ENCODE peak calls at places on chromosomes 5 and 9, in nine cellular contexts. K, R, P, W, I, Y, T, U and Z are unnamed samples.

GRCh38 chr5:138975098-138975847 is 100.1 kb upstream of the LRRTM2 start:
- DNase-seq in Y (peak; percentile 87), W (no peak), K (no peak), T (no peak), I (peak; percentile 60), P (no peak), R (no peak), U (no peak), Z (no peak)

GRCh38 chr9:86434039-86434726 is 80.0 kb upstream of the TUT7 start:
- DNase-seq in U (peak; percentile 78), I (peak; percentile 81), P (peak; percentile 51), T (peak; percentile 56), R (peak; percentile 34), W (peak; percentile 48), Y (peak; percentile 81), K (no peak), Z (peak; percentile 56)

GRCh38 chr9:128114326-128115186 is 13.0 kb downstream of the PTGES2 start:
- DNase-seq in P (no peak), Y (no peak), R (no peak), I (no peak), K (no peak), T (no peak), W (no peak), U (no peak), Z (no peak)

GRCh38 chr9:120944434-120945125 is 18.0 kb upstream of the TRAF1 start:
- DNase-seq in W (peak; percentile 81), T (no peak), R (no peak), K (no peak), P (peak; percentile 48), U (no peak), I (no peak), Y (no peak), Z (no peak)

GRCh38 chr5:96781031-96781733 is 26.6 kb downstream of the ERAP1 start:
- DNase-seq in Y (peak; percentile 58), P (no peak), I (peak; percentile 26), W (no peak), K (peak; percentile 71), T (peak; percentile 88), R (peak; percentile 38), U (no peak), Z (no peak)

GRCh38 chr9:126516936-126517750 is 96.6 kb upstream of the LMX1B start:
- DNase-seq in K (peak; percentile 38), W (peak; percentile 24), P (peak; percentile 91), T (peak; percentile 75), R (peak; percentile 6), I (peak; percentile 79), Y (peak; percentile 94), U (peak; percentile 78), Z (peak; percentile 80)

GRCh38 chr9:123434619-123435240 is 78.7 kb downstream of the CRB2 start:
- DNase-seq in I (no peak), T (no peak), U (peak; percentile 84), R (no peak), K (no peak), Y (no peak), W (no peak), P (no peak), Z (peak; percentile 46)

GRCh38 chr5:76819851-76820280 is 1.0 kb downstream of the F2RL1 start:
- DNase-seq in R (no peak), T (no peak), K (no peak), W (no peak), I (no peak), U (peak; percentile 43), P (no peak), Y (no peak), Z (no peak)

GRCh38 chr9:131278421-131279111 is 2.3 kb upstream of the FAM78A start:
- DNase-seq in Y (no peak), I (no peak), T (no peak), R (no peak), U (no peak), P (no peak), K (peak; percentile 17), W (no peak), Z (no peak)

GRCh38 chr5:144309265-144309664 is 138.6 kb downstream of the KCTD16 start:
- DNase-seq in T (no peak), U (no peak), R (no peak), W (no peak), I (peak; percentile 11), K (no peak), P (no peak), Y (no peak), Z (no peak)

GRCh38 chr5:169742773-169743296 is 105.8 kb downstream of the DOCK2 start:
- DNase-seq in U (no peak), T (peak; percentile 88), K (peak; percentile 92), Y (peak; percentile 77), P (no peak), W (no peak), I (no peak), R (no peak), Z (no peak)

GRCh38 chr5:172714491-172715420 is 56.2 kb downstream of the DUSP1 start:
- DNase-seq in T (peak; percentile 78), I (peak; percentile 84), W (peak; percentile 71), K (peak; percentile 80), P (peak; percentile 18), Y (peak; percentile 78), U (peak; percentile 89), R (peak; percentile 67), Z (peak; percentile 81)

GRCh38 chr9:90641868-90642558 is 611 bp downstream of the DIRAS2 start:
- DNase-seq in R (no peak), P (no peak), I (peak; percentile 13), U (peak; percentile 24), W (no peak), K (no peak), T (no peak), Y (peak; percentile 1), Z (no peak)
- H3K9me2 ChIP-seq in R (no peaks in the 10 kb centered on the region), P (no peaks in the 10 kb centered on the region), I (no peaks in the 10 kb centered on the region), U (no peaks in the 10 kb centered on the region), W (no peaks in the 10 kb centered on the region), K (no peaks in the 10 kb centered on the region), T (no peaks in the 10 kb centered on the region), Y (no peaks in the 10 kb centered on the region), Z (no peaks in the 10 kb centered on the region)

DNA sequence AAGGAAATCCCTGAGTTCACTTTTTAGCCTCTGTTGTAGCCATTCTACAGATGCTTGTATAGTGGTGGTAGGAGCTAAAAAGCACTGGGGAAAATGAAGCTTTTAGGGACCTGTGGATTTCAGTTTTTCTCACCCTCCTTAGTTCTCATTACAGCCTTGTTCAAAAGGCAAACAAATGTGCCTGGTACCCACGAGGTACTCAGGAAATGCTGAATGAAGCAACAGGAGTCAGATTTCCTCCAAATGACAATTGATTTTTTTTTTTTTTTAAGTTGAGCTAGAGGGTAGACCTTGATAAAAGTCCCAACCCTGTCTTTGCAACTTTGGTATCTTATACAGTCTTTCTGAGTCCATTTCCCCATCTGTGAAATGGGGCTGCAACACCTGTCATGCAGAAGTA is 21.3 kb upstream of the TMOD1 start:
- DNase-seq in P (no peak), T (no peak), Y (no peak), I (no peak), K (no peak), W (no peak), U (no peak), R (no peak), Z (no peak)
- H3K9me2 ChIP-seq in P (no peaks in the 10 kb centered on the region), T (no peaks in the 10 kb centered on the region), Y (no peaks in the 10 kb centered on the region), I (no peaks in the 10 kb centered on the region), K (peaks cover 3% of the 10 kb centered on the region), W (no peaks in the 10 kb centered on the region), U (no peaks in the 10 kb centered on the region), R (no peaks in the 10 kb centered on the region), Z (no peaks in the 10 kb centered on the region)

GRCh38 chr9:36845844-36846243 is 188.2 kb downstream of the PAX5 start:
- DNase-seq in T (no peak), I (no peak), U (no peak), W (no peak), Y (no peak), R (no peak), P (no peak), K (no peak), Z (no peak)

GRCh38 chr9:36848946-36849345 is 185.1 kb downstream of the PAX5 start:
- DNase-seq in P (no peak), I (no peak), U (no peak), W (no peak), T (no peak), Y (no peak), K (no peak), R (no peak), Z (no peak)

GRCh38 chr9:36847781-36848673 is 186.0 kb downstream of the PAX5 start:
- DNase-seq in T (no peak), I (no peak), R (no peak), K (no peak), W (no peak), P (no peak), U (no peak), Y (no peak), Z (no peak)

GRCh38 chr9:36844961-36845360 is 189.1 kb downstream of the PAX5 start:
- DNase-seq in Y (no peak), W (no peak), U (no peak), P (no peak), I (no peak), R (no peak), K (no peak), T (no peak), Z (no peak)

DNA sequence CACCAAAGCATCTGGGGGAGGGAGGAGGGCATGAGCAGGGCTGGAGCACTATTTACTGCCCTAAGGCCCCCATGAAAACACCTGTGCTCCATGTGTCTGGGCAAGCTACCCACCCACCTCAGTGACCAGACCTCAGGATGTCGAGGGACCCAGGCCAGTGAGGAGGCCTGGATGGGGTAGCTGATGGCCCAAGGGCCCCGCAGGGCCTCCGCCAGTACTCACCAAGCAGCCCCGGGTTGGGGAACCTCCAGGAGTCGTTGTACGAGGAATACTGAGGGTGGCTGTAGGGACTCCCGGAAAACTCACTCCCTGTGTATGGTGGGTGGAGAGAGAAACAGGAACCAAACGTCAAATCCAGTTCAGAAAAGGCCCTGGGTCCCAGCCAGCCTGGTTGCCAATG is 187.4 kb downstream of the PAX5 start:
- DNase-seq in W (no peak), R (no peak), T (no peak), U (no peak), K (no peak), Y (no peak), P (no peak), I (no peak), Z (no peak)
- H3K9me2 ChIP-seq in W (no peaks in the 10 kb centered on the region), R (no peaks in the 10 kb centered on the region), T (no peaks in the 10 kb centered on the region), U (peaks cover 5% of the 10 kb centered on the region), K (no peaks in the 10 kb centered on the region), Y (no peaks in the 10 kb centered on the region), P (no peaks in the 10 kb centered on the region), I (no peaks in the 10 kb centered on the region), Z (no peaks in the 10 kb centered on the region)

GRCh38 chr9:113817171-113817570 is 58.9 kb upstream of the ZNF618 start:
- DNase-seq in W (no peak), P (no peak), T (no peak), Y (no peak), I (no peak), K (no peak), U (no peak), R (no peak), Z (no peak)

GRCh38 chr9:113823421-113823820 is 52.7 kb upstream of the ZNF618 start:
- DNase-seq in K (no peak), Y (no peak), U (no peak), P (no peak), R (no peak), T (no peak), W (no peak), I (no peak), Z (no peak)

GRCh38 chr9:113828211-113828610 is 47.9 kb upstream of the ZNF618 start:
- DNase-seq in U (no peak), K (no peak), I (no peak), T (no peak), R (no peak), W (no peak), P (no peak), Y (peak; percentile 9), Z (no peak)

GRCh38 chr9:113818391-113818790 is 57.7 kb upstream of the ZNF618 start:
- DNase-seq in P (no peak), R (no peak), U (no peak), T (no peak), I (no peak), Y (no peak), W (no peak), K (no peak), Z (no peak)

GRCh38 chr9:113822315-113822714 is 53.8 kb upstream of the ZNF618 start:
- DNase-seq in Y (no peak), I (no peak), P (no peak), U (no peak), W (no peak), T (no peak), R (no peak), K (no peak), Z (no peak)
- H3K9me2 ChIP-seq in Y (no peaks in the 10 kb centered on the region), I (no peaks in the 10 kb centered on the region), P (no peaks in the 10 kb centered on the region), U (no peaks in the 10 kb centered on the region), W (no peaks in the 10 kb centered on the region), T (no peaks in the 10 kb centered on the region), R (no peaks in the 10 kb centered on the region), K (no peaks in the 10 kb centered on the region), Z (no peaks in the 10 kb centered on the region)